ENCODE peak calls at places on chromosomes 7 and 10, in seven cellular contexts. One of them, this sample, is unnamed. For H3K4me1, the result is how much of the 10 kb centered on the place peaks cover.

GRCh38 chr10:99595770-99596465 is 24.3 kb downstream of the SLC25A28 start:
- DNase-seq in H1: peak
- DNase-seq in sigmoid colon: no peak
- DNase-seq in GM12878: no peak
- DNase-seq in K562: peak
- DNase-seq in suprapubic skin: no peak
- DNase-seq in ovary: no peak
- DNase-seq in this sample: peak

GRCh38 chr10:32349199-32349585 is 2.2 kb upstream of the EPC1 start:
- DNase-seq in K562: no peak
- DNase-seq in GM12878: no peak
- DNase-seq in suprapubic skin: no peak
- DNase-seq in H1: no peak
- DNase-seq in sigmoid colon: no peak
- DNase-seq in ovary: no peak
- DNase-seq in this sample: no peak

GRCh38 chr7:981793-982510 is 1.0 kb upstream of the CYP2W1 start:
- DNase-seq in sigmoid colon: no peak
- DNase-seq in K562: no peak
- DNase-seq in ovary: no peak
- DNase-seq in GM12878: no peak
- DNase-seq in H1: no peak
- DNase-seq in suprapubic skin: no peak
- DNase-seq in this sample: no peak

GRCh38 chr7:73329861-73330581 is 2.1 kb downstream of the FKBP6 start:
- DNase-seq in suprapubic skin: no peak
- DNase-seq in H1: no peak
- DNase-seq in GM12878: no peak
- DNase-seq in sigmoid colon: no peak
- DNase-seq in ovary: no peak
- DNase-seq in K562: no peak
- DNase-seq in this sample: no peak

GRCh38 chr10:125123363-125124113 is 36.8 kb downstream of the CTBP2 start:
- DNase-seq in K562: no peak
- DNase-seq in suprapubic skin: peak
- DNase-seq in H1: no peak
- DNase-seq in sigmoid colon: peak
- DNase-seq in ovary: peak
- DNase-seq in GM12878: no peak
- DNase-seq in this sample: peak

GRCh38 chr7:23072916-23073315 is 32.7 kb upstream of the KLHL7 start:
- DNase-seq in suprapubic skin: no peak
- DNase-seq in K562: peak
- DNase-seq in sigmoid colon: no peak
- DNase-seq in ovary: no peak
- DNase-seq in GM12878: no peak
- DNase-seq in H1: no peak
- DNase-seq in this sample: no peak

GRCh38 chr10:79502561-79503309 is 9.6 kb upstream of the EIF5AL1 start:
- DNase-seq in sigmoid colon: no peak
- DNase-seq in GM12878: no peak
- DNase-seq in suprapubic skin: no peak
- DNase-seq in ovary: peak
- DNase-seq in K562: peak
- DNase-seq in H1: peak
- DNase-seq in this sample: no peak

GRCh38 chr7:13007331-13007730 is 319.9 kb downstream of the ARL4A start:
- DNase-seq in H1: no peak
- DNase-seq in K562: no peak
- DNase-seq in sigmoid colon: no peak
- DNase-seq in ovary: no peak
- DNase-seq in suprapubic skin: no peak
- DNase-seq in GM12878: no peak
- DNase-seq in this sample: no peak

GRCh38 chr10:67618116-67618515 is 77.9 kb downstream of the CTNNA3 start:
- DNase-seq in K562: no peak
- DNase-seq in sigmoid colon: no peak
- DNase-seq in suprapubic skin: no peak
- DNase-seq in H1: no peak
- DNase-seq in ovary: no peak
- DNase-seq in GM12878: no peak
- DNase-seq in this sample: no peak
- TF ChIP-seq EP300 in K562: no peak
- TF ChIP-seq EP300 in sigmoid colon: no peak
- TF ChIP-seq EP300 in suprapubic skin: no peak
- TF ChIP-seq EP300 in H1: no peak
- TF ChIP-seq EP300 in ovary: no peak
- TF ChIP-seq EP300 in GM12878: no peak
- TF ChIP-seq EP300 in this sample: no peak

GRCh38 chr7:133077394-133077793 is 4.5 kb downstream of the CHCHD3 start:
- DNase-seq in suprapubic skin: no peak
- DNase-seq in sigmoid colon: no peak
- DNase-seq in GM12878: no peak
- DNase-seq in H1: no peak
- DNase-seq in ovary: no peak
- DNase-seq in K562: peak
- DNase-seq in this sample: no peak
- H3K4me1 ChIP-seq in suprapubic skin: under half
- H3K4me1 ChIP-seq in sigmoid colon: under half
- H3K4me1 ChIP-seq in GM12878: under half
- H3K4me1 ChIP-seq in H1: under half
- H3K4me1 ChIP-seq in ovary: under half
- H3K4me1 ChIP-seq in K562: under half
- H3K4me1 ChIP-seq in this sample: under half

GRCh38 chr10:67606572-67606971 is 89.4 kb downstream of the CTNNA3 start:
- DNase-seq in H1: no peak
- DNase-seq in sigmoid colon: no peak
- DNase-seq in GM12878: no peak
- DNase-seq in K562: no peak
- DNase-seq in ovary: no peak
- DNase-seq in suprapubic skin: no peak
- DNase-seq in this sample: no peak

GRCh38 chr10:67603086-67603485 is 92.9 kb downstream of the CTNNA3 start:
- DNase-seq in K562: no peak
- DNase-seq in H1: no peak
- DNase-seq in suprapubic skin: no peak
- DNase-seq in sigmoid colon: no peak
- DNase-seq in ovary: no peak
- DNase-seq in GM12878: no peak
- DNase-seq in this sample: no peak

GRCh38 chr10:67599597-67599996 is 96.4 kb downstream of the CTNNA3 start:
- DNase-seq in ovary: no peak
- DNase-seq in K562: no peak
- DNase-seq in H1: no peak
- DNase-seq in suprapubic skin: no peak
- DNase-seq in GM12878: no peak
- DNase-seq in sigmoid colon: no peak
- DNase-seq in this sample: no peak

GRCh38 chr10:67603701-67604100 is 92.3 kb downstream of the CTNNA3 start:
- DNase-seq in suprapubic skin: no peak
- DNase-seq in ovary: no peak
- DNase-seq in K562: no peak
- DNase-seq in sigmoid colon: no peak
- DNase-seq in H1: no peak
- DNase-seq in GM12878: no peak
- DNase-seq in this sample: no peak

DNA sequence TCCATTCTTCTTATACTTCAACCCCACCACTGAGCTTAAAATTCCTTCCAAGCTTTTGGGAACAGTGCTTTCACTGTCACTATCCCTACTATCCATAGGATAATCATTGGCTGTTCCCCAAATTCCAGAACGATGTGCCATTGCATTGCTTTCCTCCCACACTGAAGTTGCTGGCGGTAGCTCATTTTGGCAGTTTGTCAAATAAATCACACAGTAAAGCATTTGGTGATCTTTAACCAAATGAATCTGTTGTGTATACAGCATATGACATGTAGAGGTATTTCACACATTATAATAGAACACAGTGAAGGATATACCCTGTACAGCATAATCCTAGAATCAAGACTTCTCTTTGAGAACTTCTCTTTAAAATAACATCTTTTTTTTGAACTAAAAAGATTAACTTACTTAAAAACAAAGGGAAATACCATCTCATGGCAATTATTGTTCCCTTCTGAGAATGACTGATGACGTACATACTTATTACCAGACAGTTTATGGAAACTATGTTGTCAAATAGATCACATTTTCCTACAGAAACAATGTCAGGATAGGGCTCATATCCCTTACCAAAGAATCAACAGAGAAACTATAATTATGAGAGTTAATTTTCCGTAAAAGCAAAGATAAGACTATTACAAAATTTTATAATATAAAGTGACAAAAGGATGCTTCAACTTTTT is 93.6 kb downstream of the CTNNA3 start:
- DNase-seq in H1: no peak
- DNase-seq in sigmoid colon: no peak
- DNase-seq in ovary: no peak
- DNase-seq in suprapubic skin: no peak
- DNase-seq in K562: no peak
- DNase-seq in GM12878: no peak
- DNase-seq in this sample: no peak
- TF ChIP-seq EP300 in H1: no peak
- TF ChIP-seq EP300 in sigmoid colon: no peak
- TF ChIP-seq EP300 in ovary: no peak
- TF ChIP-seq EP300 in suprapubic skin: no peak
- TF ChIP-seq EP300 in K562: no peak
- TF ChIP-seq EP300 in GM12878: no peak
- TF ChIP-seq EP300 in this sample: no peak

GRCh38 chr7:130932088-130932487 is 198.1 kb upstream of the KLF14 start:
- DNase-seq in GM12878: no peak
- DNase-seq in ovary: no peak
- DNase-seq in suprapubic skin: no peak
- DNase-seq in K562: no peak
- DNase-seq in sigmoid colon: no peak
- DNase-seq in H1: no peak
- DNase-seq in this sample: no peak
- H3K4me1 ChIP-seq in GM12878: under half
- H3K4me1 ChIP-seq in ovary: under half
- H3K4me1 ChIP-seq in suprapubic skin: under half
- H3K4me1 ChIP-seq in K562: under half
- H3K4me1 ChIP-seq in sigmoid colon: under half
- H3K4me1 ChIP-seq in H1: under half
- H3K4me1 ChIP-seq in this sample: under half

DNA sequence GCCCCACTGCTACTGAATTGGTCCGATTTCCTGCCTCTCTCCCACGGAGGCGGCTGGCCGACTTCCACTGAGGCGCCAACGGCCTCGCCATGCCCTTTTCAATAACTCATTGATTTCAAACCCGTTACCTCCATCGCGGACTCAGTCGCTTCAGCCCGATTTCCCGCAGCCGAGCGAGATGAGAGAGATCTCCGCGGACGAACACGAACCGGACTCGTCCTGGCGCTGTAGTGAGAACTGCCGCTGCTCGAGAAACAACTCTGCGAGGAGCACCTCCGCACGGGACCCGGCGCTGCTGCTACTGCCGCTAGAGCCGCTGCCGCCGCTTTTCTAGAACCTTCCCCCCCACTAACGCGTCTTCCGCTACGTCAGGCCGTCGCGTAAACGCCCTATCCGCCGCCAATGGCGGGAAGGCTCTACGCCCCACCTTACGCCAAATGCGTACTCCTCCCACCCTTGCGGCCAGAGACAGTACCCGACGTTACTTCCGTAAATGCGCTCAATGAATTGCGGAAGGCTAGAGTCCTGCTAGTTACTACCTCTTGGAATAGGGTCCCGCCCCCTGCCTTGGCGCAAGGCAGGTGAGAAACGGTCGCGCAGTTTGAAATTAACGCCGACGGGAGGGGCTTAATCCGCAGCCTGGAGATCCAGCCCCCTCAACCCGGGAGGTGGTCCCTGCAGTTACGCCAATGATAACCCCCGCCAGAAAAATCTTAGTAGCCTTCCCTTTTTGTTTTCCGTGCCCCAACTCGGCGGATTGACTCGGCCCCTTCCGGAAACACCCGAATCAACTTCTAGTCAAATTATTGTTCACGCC is at the start of gene HNRNPA2B1:
- DNase-seq in H1: peak
- DNase-seq in GM12878: peak
- DNase-seq in K562: peak
- DNase-seq in sigmoid colon: peak
- DNase-seq in ovary: peak
- DNase-seq in suprapubic skin: peak
- DNase-seq in this sample: peak
- TF ChIP-seq EP300 in H1: no peak
- TF ChIP-seq EP300 in GM12878: no peak
- TF ChIP-seq EP300 in K562: peak
- TF ChIP-seq EP300 in sigmoid colon: no peak
- TF ChIP-seq EP300 in ovary: peak
- TF ChIP-seq EP300 in suprapubic skin: no peak
- TF ChIP-seq EP300 in this sample: peak

GRCh38 chr10:73094986-73095478 is 1.6 kb downstream of the P4HA1 start:
- DNase-seq in GM12878: no peak
- DNase-seq in K562: no peak
- DNase-seq in ovary: no peak
- DNase-seq in sigmoid colon: no peak
- DNase-seq in H1: no peak
- DNase-seq in suprapubic skin: no peak
- DNase-seq in this sample: no peak
- H3K4me1 ChIP-seq in GM12878: under half
- H3K4me1 ChIP-seq in K562: under half
- H3K4me1 ChIP-seq in ovary: under half
- H3K4me1 ChIP-seq in sigmoid colon: under half
- H3K4me1 ChIP-seq in H1: under half
- H3K4me1 ChIP-seq in suprapubic skin: under half
- H3K4me1 ChIP-seq in this sample: under half

DNA sequence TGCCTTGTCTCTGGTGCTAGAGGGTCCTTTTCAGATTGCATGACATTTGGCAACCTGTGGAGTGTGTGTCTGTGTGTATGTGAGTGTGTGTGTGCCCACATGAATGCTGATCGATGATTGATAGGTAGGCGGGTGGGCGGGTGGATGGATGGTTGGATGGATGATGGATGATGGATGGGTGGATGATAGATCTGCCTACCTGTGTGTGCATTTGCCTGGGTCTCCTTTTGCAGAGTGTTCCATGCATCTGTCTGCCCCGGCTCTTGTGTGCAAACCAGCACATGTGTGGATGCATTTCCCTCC is 99.8 kb downstream of the RGS10 start:
- DNase-seq in K562: no peak
- DNase-seq in sigmoid colon: no peak
- DNase-seq in H1: no peak
- DNase-seq in suprapubic skin: peak
- DNase-seq in GM12878: no peak
- DNase-seq in ovary: no peak
- DNase-seq in this sample: no peak
- TF ChIP-seq EP300 in K562: no peak
- TF ChIP-seq EP300 in sigmoid colon: no peak
- TF ChIP-seq EP300 in H1: no peak
- TF ChIP-seq EP300 in suprapubic skin: no peak
- TF ChIP-seq EP300 in GM12878: no peak
- TF ChIP-seq EP300 in ovary: no peak
- TF ChIP-seq EP300 in this sample: no peak

GRCh38 chr10:11179231-11180105 is 161.8 kb downstream of the CELF2 start:
- DNase-seq in suprapubic skin: no peak
- DNase-seq in K562: no peak
- DNase-seq in ovary: no peak
- DNase-seq in H1: no peak
- DNase-seq in sigmoid colon: no peak
- DNase-seq in GM12878: no peak
- DNase-seq in this sample: no peak
- H3K4me1 ChIP-seq in suprapubic skin: under half
- H3K4me1 ChIP-seq in K562: under half
- H3K4me1 ChIP-seq in ovary: under half
- H3K4me1 ChIP-seq in H1: under half
- H3K4me1 ChIP-seq in sigmoid colon: under half
- H3K4me1 ChIP-seq in GM12878: half or more
- H3K4me1 ChIP-seq in this sample: under half

This sample was measured in transverse colon.